ENCODE peak calls at places on chromosomes 4 and X, in four cellular contexts. F is upper lobe of right lung, J is GM10248, W is H9. L is an unnamed sample.

GRCh38 chrX:19814240-19814639 is 73.2 kb downstream of the SH3KBP1 start:
- DNase-seq in F (no peak), J (no peak), W (peak), L (no peak)

GRCh38 chr4:139214039-139214534 is 37.1 kb upstream of the ELF2 start:
- DNase-seq in F (no peak), J (peak), W (peak), L (no peak)

GRCh38 chr4:150173420-150173819 is 95.2 kb downstream of the DCLK2 start:
- DNase-seq in F (no peak), J (no peak), W (no peak), L (no peak)

GRCh38 chr4:172998527-172999469 is 169.8 kb upstream of the GALNT7 start:
- DNase-seq in F (no peak), J (no peak), W (no peak), L (no peak)

GRCh38 chr4:163548481-163549243 is 54.2 kb downstream of the TMA16 start:
- DNase-seq in F (no peak), J (peak), W (no peak), L (no peak)

GRCh38 chr4:100118213-100118612 is 72.1 kb downstream of the DDIT4L start:
- DNase-seq in F (no peak), J (no peak), W (no peak), L (no peak)

GRCh38 chrX:134868766-134869495 is 121.9 kb upstream of the SMIM10 start:
- DNase-seq in F (no peak), J (no peak), W (no peak), L (no peak)

GRCh38 chr4:4488405-4489404 is 53.1 kb downstream of the STX18 start:
- DNase-seq in F (no peak), J (peak), W (peak), L (peak)

GRCh38 chrX:66728818-66729271 is 90.0 kb upstream of the EDA2R start:
- DNase-seq in F (peak), J (peak), W (peak), L (no peak)

GRCh38 chr4:92182006-92182735 is 121.6 kb upstream of the GRID2 start:
- DNase-seq in F (peak), J (no peak), W (no peak), L (no peak)

GRCh38 chrX:46994096-46994495 is 81.9 kb downstream of the JADE3 start:
- DNase-seq in F (no peak), J (no peak), W (no peak), L (no peak)

GRCh38 chrX:55783723-55784122 is 66.2 kb downstream of the RRAGB start:
- DNase-seq in F (no peak), J (no peak), W (no peak), L (no peak)

GRCh38 chr4:149077142-149077541 is 634.9 kb upstream of the NR3C2 start:
- DNase-seq in F (no peak), J (no peak), W (no peak), L (no peak)

GRCh38 chrX:103849558-103849957 is 17.5 kb upstream of the RAB9B start:
- DNase-seq in F (no peak), J (no peak), W (no peak), L (no peak)

GRCh38 chr4:25569726-25570125 is 85.9 kb upstream of the SLC34A2 start:
- DNase-seq in F (no peak), J (no peak), W (no peak), L (no peak)

GRCh38 chr4:166527500-166527899 is 654.5 kb downstream of the TLL1 start:
- DNase-seq in F (no peak), J (no peak), W (peak), L (no peak)

DNA sequence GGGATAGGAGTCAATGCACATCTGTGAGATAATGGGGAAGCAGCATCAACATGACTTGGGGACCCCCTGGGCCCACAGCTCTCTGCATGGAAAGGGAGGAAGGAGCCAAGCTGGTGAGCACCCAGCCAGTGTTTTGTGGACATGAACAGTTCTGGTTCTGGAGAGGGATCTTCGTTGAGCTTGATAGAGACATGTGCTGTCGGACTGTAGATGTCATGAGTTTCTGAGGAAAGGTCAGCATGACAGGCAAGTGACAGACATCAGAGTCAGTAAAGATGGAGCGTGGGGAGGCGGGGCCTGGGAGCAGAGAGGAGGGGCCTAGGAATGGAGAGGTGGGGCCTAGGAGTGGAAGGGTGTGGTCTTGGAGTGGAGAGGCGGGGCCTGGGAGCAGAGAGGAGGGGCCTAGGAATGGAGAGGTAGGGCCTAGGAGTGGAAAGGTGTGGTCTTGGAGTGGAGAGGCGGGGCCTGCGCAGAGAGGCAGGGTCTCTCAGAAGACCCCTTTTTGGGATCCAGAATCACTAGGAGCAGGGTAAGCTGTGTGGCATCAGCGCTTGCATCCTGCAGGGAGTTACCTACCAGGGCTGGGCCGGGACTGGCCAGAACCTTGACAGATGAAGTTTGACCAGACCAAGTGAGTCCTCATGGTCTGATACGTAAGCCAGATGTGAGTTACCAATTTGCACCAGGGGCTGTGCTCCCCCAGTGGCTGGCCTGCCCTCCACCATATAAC is 33.7 kb downstream of the PIGG start:
- DNase-seq in F (no peak), J (no peak), W (no peak), L (peak)
- TF ChIP-seq CTCF in F (no peak), J (no peak), W (no peak), L (no peak)

GRCh38 chrX:153473126-153473525 is 2.8 kb upstream of the HAUS7 start:
- DNase-seq in F (no peak), J (no peak), W (no peak), L (no peak)

GRCh38 chrX:153468008-153468580 is 2.3 kb downstream of the HAUS7 start:
- DNase-seq in F (no peak), J (no peak), W (no peak), L (no peak)

GRCh38 chrX:153471663-153472280 is 1.4 kb upstream of the HAUS7 start:
- DNase-seq in F (no peak), J (no peak), W (no peak), L (no peak)

GRCh38 chrX:153469811-153470410 is 465 bp downstream of the HAUS7 start:
- DNase-seq in F (no peak), J (no peak), W (no peak), L (no peak)

GRCh38 chrX:153470411-153471363 is at the start of gene HAUS7:
- DNase-seq in F (peak), J (peak), W (peak), L (peak)
- TF ChIP-seq CTCF in F (peak), J (peak), W (peak), L (peak)

DNA sequence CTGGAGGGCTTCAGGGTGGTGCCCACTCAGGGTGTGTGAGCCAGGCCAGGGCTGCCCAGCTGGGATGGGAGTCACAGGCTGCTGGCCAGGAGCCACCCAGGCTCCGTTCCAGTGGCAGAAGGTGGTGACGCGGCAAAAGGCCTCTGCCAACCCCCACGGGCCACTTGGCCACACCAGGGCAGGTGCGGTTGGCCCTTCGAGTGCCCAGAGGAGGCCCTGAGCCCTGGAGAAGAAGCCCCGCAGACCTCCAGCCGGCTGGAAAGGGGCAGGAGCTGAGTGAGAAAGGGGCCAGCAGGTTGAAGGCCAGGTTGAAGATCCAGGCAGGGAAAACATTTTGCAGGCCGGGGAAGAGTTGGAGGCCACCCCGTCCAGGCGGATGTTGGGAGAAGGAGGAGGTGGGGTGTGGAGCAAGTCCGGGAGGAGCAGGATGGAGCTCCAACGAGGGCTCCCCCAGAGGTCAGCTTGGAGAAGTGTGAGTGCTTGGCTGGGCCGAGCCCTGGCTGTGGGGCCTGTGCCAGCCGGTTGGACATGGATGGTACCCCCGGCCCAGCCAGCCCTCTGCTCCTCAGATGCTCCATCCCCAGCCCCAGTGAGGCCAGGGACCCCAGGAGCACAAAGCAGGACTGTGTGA is 2.8 kb upstream of the CPLX1 start:
- DNase-seq in F (peak), J (no peak), W (peak), L (no peak)
- TF ChIP-seq CTCF in F (no peak), J (no peak), W (peak), L (no peak)

GRCh38 chrX:39152106-39152649 is 350.9 kb downstream of the MID1IP1 start:
- DNase-seq in F (peak), J (peak), W (peak), L (no peak)
- TF ChIP-seq CTCF in F (peak), J (peak), W (peak), L (peak)

L was measured in osteocyte.